ENCODE peak calls at places on chromosomes 4 and X, in nine cellular contexts. P, B, W, I, U, L, H, N and C are unnamed samples.

GRCh38 chr4:183111452-183111885 is 12.4 kb downstream of the WWC2 start:
- DNase-seq in U (no peak), H (no peak), B (no peak), P (no peak), I (no peak), W (no peak), L (no peak), N (no peak), C (no peak)

GRCh38 chr4:32032136-32032672 is 1312.0 kb downstream of the PCDH7 start:
- DNase-seq in L (no peak), B (no peak), P (no peak), H (no peak), U (no peak), N (no peak), I (no peak), W (no peak), C (no peak)

GRCh38 chr4:1505511-1506451 is 99.5 kb upstream of the NKX1-1 start:
- DNase-seq in L (no peak), P (no peak), H (no peak), B (no peak), N (no peak), I (no peak), U (no peak), W (no peak), C (no peak)

GRCh38 chr4:88791274-88791673 is 93.6 kb upstream of the NAP1L5 start:
- DNase-seq in N (no peak), U (no peak), H (no peak), P (no peak), L (peak; percentile 57), W (no peak), I (no peak), B (peak; percentile 29), C (no peak)

GRCh38 chr4:140135529-140136021 is 18.4 kb downstream of the MAML3 start:
- DNase-seq in I (no peak), L (no peak), N (peak; percentile 65), H (no peak), P (no peak), B (no peak), U (no peak), W (no peak), C (no peak)

GRCh38 chrX:13254870-13255269 is 65.0 kb downstream of the ATXN3L start:
- DNase-seq in H (no peak), I (no peak), U (no peak), B (no peak), P (no peak), N (no peak), L (no peak), W (no peak), C (no peak)

GRCh38 chr4:139736257-139736626 is 70.6 kb downstream of the MGST2 start:
- DNase-seq in U (no peak), H (no peak), L (peak; percentile 21), W (no peak), P (no peak), B (no peak), I (no peak), N (no peak), C (no peak)

GRCh38 chrX:153623310-153624029 is 23.5 kb upstream of the DUSP9 start:
- DNase-seq in B (no peak), L (no peak), H (no peak), U (no peak), P (no peak), N (no peak), I (no peak), W (no peak), C (no peak)

GRCh38 chrX:1359477-1359873 is 22.9 kb downstream of the IL3RA start:
- DNase-seq in N (no peak), H (no peak), U (no peak), B (no peak), W (no peak), I (no peak), L (no peak), P (no peak), C (no peak)

GRCh38 chrX:123830309-123830708 is 29.5 kb upstream of the XIAP start:
- DNase-seq in L (no peak), N (no peak), B (no peak), P (no peak), I (no peak), H (no peak), U (no peak), W (no peak), C (no peak)

GRCh38 chrX:134626434-134626833 is 31.8 kb downstream of the PLAC1 start:
- DNase-seq in B (no peak), L (no peak), I (no peak), W (no peak), H (no peak), N (no peak), P (no peak), U (no peak), C (no peak)

GRCh38 chrX:53395605-53396298 is 26.7 kb downstream of the SMC1A start:
- DNase-seq in P (no peak), B (no peak), H (no peak), W (no peak), L (no peak), N (no peak), I (no peak), U (no peak), C (no peak)

GRCh38 chr4:128366212-128366611 is 78.6 kb upstream of the PGRMC2 start:
- DNase-seq in I (no peak), N (no peak), W (no peak), L (no peak), U (no peak), B (no peak), P (no peak), H (no peak), C (no peak)

GRCh38 chr4:17968721-17969120 is 52.8 kb downstream of the LCORL start:
- DNase-seq in N (no peak), L (no peak), U (no peak), B (no peak), H (no peak), I (no peak), P (no peak), W (no peak), C (no peak)

GRCh38 chr4:28481565-28481964 is 1620.9 kb downstream of the STIM2 start:
- DNase-seq in N (no peak), B (no peak), W (no peak), L (no peak), H (no peak), I (no peak), P (no peak), U (no peak), C (no peak)

GRCh38 chr4:87078987-87079469 is 141.4 kb downstream of the KLHL8 start:
- DNase-seq in U (no peak), W (no peak), P (no peak), L (peak; percentile 79), B (no peak), H (peak; percentile 79), I (no peak), N (no peak), C (no peak)

GRCh38 chr4:111618908-111619307 is 526.3 kb upstream of the FAM241A start:
- DNase-seq in N (no peak), P (no peak), W (no peak), I (no peak), U (no peak), B (no peak), L (no peak), H (no peak), C (no peak)

GRCh38 chr4:112058433-112058832 is 86.8 kb upstream of the FAM241A start:
- DNase-seq in I (no peak), H (no peak), U (no peak), B (no peak), N (no peak), L (no peak), W (no peak), P (no peak), C (peak; percentile 25)

GRCh38 chrX:2497961-2498780 is 2.6 kb downstream of the DHRSX start:
- DNase-seq in W (no peak), H (no peak), B (peak; percentile 37), L (peak; percentile 74), U (no peak), I (no peak), P (no peak), N (no peak), C (no peak)

GRCh38 chrX:104253567-104254441 is 929 bp downstream of the ESX1 start:
- DNase-seq in P (no peak), L (no peak), N (no peak), U (no peak), H (no peak), W (no peak), I (no peak), B (no peak), C (no peak)

GRCh38 chr4:184845367-184846011 is 19.7 kb upstream of the ACSL1 start:
- DNase-seq in N (no peak), P (no peak), L (no peak), W (no peak), I (no peak), U (peak; percentile 94), B (no peak), H (peak; percentile 13), C (no peak)

GRCh38 chrX:107630031-107630689 is 1.9 kb downstream of the PRPS1 start:
- DNase-seq in U (no peak), B (no peak), P (no peak), I (no peak), W (no peak), L (no peak), N (no peak), H (no peak), C (no peak)

GRCh38 chr4:18533262-18533775 is 511.8 kb upstream of the LCORL start:
- DNase-seq in B (no peak), H (no peak), N (no peak), P (no peak), W (no peak), L (no peak), U (no peak), I (no peak), C (no peak)

GRCh38 chr4:3276961-3277360 is 15.9 kb upstream of the RGS12 start:
- DNase-seq in B (peak; percentile 83), W (no peak), P (no peak), I (no peak), H (peak; percentile 41), U (no peak), N (no peak), L (peak; percentile 89), C (no peak)